ENCODE peak calls at places on chromosome 12, in five cellular contexts. B is spleen; P is fibroblast of the conjunctiva; M is stimulated activated naive B cell treated with anti-CD40 and anti-IgM and Interleukin-4, amounts not matched to agents 10 μg/mL and 1 μg/mL and 100 μg/mL, for 72 hours; Y is neuronal stem cell. S is an unnamed sample.

GRCh38 chr12:126038434-126038833 is 973.2 kb downstream of the AACS start:
- DNase-seq in B (no peak), P (no peak), M (no peak), Y (no peak), S (no peak)

GRCh38 chr12:6460751-6461371 is 9.0 kb downstream of the TAPBPL start:
- DNase-seq in B (no peak), P (no peak), M (no peak), Y (no peak), S (no peak)

GRCh38 chr12:121668750-121669524 is 517 bp downstream of the MORN3 start:
- DNase-seq in B (peak), P (no peak), M (no peak), Y (peak), S (peak)

GRCh38 chr12:104436790-104437189 is 20.0 kb upstream of the CHST11 start:
- DNase-seq in B (no peak), P (no peak), M (no peak), Y (no peak), S (no peak)

GRCh38 chr12:101992091-101992490 is 69.7 kb downstream of the WASHC3 start:
- DNase-seq in B (no peak), P (no peak), M (no peak), Y (no peak), S (no peak)

GRCh38 chr12:442235-442884 is 17.4 kb upstream of the B4GALNT3 start:
- DNase-seq in B (no peak), P (peak), M (no peak), Y (peak), S (no peak)

GRCh38 chr12:52383331-52383730 is 2.1 kb downstream of the KRT84 start:
- DNase-seq in B (peak), P (no peak), M (no peak), Y (no peak), S (no peak)

GRCh38 chr12:20624718-20625117 is 70.4 kb upstream of the SLCO1C1 start:
- DNase-seq in B (no peak), P (no peak), M (no peak), Y (peak), S (no peak)

GRCh38 chr12:59100585-59100984 is 180.3 kb upstream of the LRIG3 start:
- DNase-seq in B (no peak), P (no peak), M (no peak), Y (no peak), S (no peak)

GRCh38 chr12:53268637-53269562 is 801 bp downstream of the ESPL1 start:
- DNase-seq in B (no peak), P (no peak), M (no peak), Y (no peak), S (no peak)

GRCh38 chr12:54374555-54375257 is 9.8 kb downstream of the ZNF385A start:
- DNase-seq in B (no peak), P (no peak), M (no peak), Y (no peak), S (no peak)

GRCh38 chr12:112750971-112751370 is 40.6 kb upstream of the RPH3A start:
- DNase-seq in B (no peak), P (no peak), M (no peak), Y (no peak), S (no peak)

GRCh38 chr12:122893208-122894151 is 2.4 kb downstream of the VPS37B start:
- DNase-seq in B (no peak), P (no peak), M (no peak), Y (no peak), S (no peak)

GRCh38 chr12:69211172-69211571 is 28.2 kb upstream of the CPSF6 start:
- DNase-seq in B (no peak), P (no peak), M (no peak), Y (no peak), S (no peak)

GRCh38 chr12:70849265-70849960 is 71.1 kb downstream of the PTPRR start:
- DNase-seq in B (no peak), P (peak), M (no peak), Y (no peak), S (no peak)

GRCh38 chr12:2113501-2113912 is 60.7 kb downstream of the CACNA1C start:
- DNase-seq in B (peak), P (no peak), M (no peak), Y (no peak), S (no peak)

GRCh38 chr12:80857311-80857710 is 80.4 kb downstream of the LIN7A start:
- DNase-seq in B (no peak), P (no peak), M (no peak), Y (no peak), S (no peak)

GRCh38 chr12:57435288-57435687 is 704 bp downstream of the INHBC start:
- DNase-seq in B (no peak), P (no peak), M (no peak), Y (no peak), S (no peak)

GRCh38 chr12:26744697-26745440 is 88.1 kb downstream of the ITPR2 start:
- DNase-seq in B (no peak), P (no peak), M (no peak), Y (no peak), S (no peak)

GRCh38 chr12:96774501-96775256 is 132.4 kb upstream of the NEDD1 start:
- DNase-seq in B (no peak), P (no peak), M (no peak), Y (no peak), S (no peak)

GRCh38 chr12:131986847-131987398 is 37.2 kb downstream of the EP400 start:
- DNase-seq in B (no peak), P (no peak), M (no peak), Y (no peak), S (no peak)

GRCh38 chr12:58532855-58533608 is 387.3 kb downstream of the LRIG3 start:
- DNase-seq in B (no peak), P (no peak), M (no peak), Y (no peak), S (no peak)